ENCODE peak calls at places on chromosomes 13 and 19, in seven cellular contexts. L is fibroblast of lung; C is tibial artery; H is CD8-positive, alpha-beta T cell; S is colonic mucosa; W is CD4-positive, CD25-positive, alpha-beta regulatory T cell; T is upper lobe of left lung. R is an unnamed sample. For H3K27me3 and H3K36me3, the result is how much of the 10 kb centered on the place peaks cover.

GRCh38 chr13:85313761-85314503 is 485.3 kb downstream of the SLITRK6 start:
- DNase-seq in L (peak), C (no peak), H (no peak), S (no peak), W (no peak), T (no peak), R (no peak)

GRCh38 chr19:36939153-36939552 is 23.0 kb downstream of the ZNF568 start:
- DNase-seq in L (no peak), C (no peak), H (no peak), S (no peak), W (no peak), T (no peak), R (no peak)

GRCh38 chr19:3276341-3276799 is 51.9 kb downstream of the CELF5 start:
- DNase-seq in L (no peak), C (no peak), H (peak), S (peak), W (peak), T (peak), R (peak)

GRCh38 chr13:51737609-51738008 is 66.4 kb downstream of the DHRS12 start:
- DNase-seq in L (no peak), C (no peak), H (no peak), S (no peak), W (no peak), T (no peak), R (no peak)

GRCh38 chr13:107563099-107563925 is 652.0 kb downstream of the LIG4 start:
- DNase-seq in L (no peak), C (no peak), H (no peak), S (no peak), W (no peak), T (no peak), R (no peak)

GRCh38 chr19:45251452-45252354 is 632 bp downstream of the MARK4 start:
- DNase-seq in L (no peak), C (no peak), H (no peak), S (no peak), W (no peak), T (peak), R (no peak)

GRCh38 chr13:38213307-38213706 is 136.3 kb upstream of the UFM1 start:
- DNase-seq in L (peak), C (no peak), H (no peak), S (no peak), W (no peak), T (no peak), R (no peak)

GRCh38 chr19:5976768-5977167 is 1.2 kb downstream of the RANBP3 start:
- DNase-seq in L (no peak), C (no peak), H (no peak), S (no peak), W (no peak), T (no peak), R (no peak)

GRCh38 chr13:77330009-77330471 is 3.1 kb upstream of the MYCBP2 start:
- DNase-seq in L (no peak), C (no peak), H (no peak), S (no peak), W (no peak), T (no peak), R (no peak)

GRCh38 chr19:7926021-7926726 is at the start of gene CTXN1:
- DNase-seq in L (peak), C (peak), H (peak), S (peak), W (peak), T (peak), R (peak)

DNA sequence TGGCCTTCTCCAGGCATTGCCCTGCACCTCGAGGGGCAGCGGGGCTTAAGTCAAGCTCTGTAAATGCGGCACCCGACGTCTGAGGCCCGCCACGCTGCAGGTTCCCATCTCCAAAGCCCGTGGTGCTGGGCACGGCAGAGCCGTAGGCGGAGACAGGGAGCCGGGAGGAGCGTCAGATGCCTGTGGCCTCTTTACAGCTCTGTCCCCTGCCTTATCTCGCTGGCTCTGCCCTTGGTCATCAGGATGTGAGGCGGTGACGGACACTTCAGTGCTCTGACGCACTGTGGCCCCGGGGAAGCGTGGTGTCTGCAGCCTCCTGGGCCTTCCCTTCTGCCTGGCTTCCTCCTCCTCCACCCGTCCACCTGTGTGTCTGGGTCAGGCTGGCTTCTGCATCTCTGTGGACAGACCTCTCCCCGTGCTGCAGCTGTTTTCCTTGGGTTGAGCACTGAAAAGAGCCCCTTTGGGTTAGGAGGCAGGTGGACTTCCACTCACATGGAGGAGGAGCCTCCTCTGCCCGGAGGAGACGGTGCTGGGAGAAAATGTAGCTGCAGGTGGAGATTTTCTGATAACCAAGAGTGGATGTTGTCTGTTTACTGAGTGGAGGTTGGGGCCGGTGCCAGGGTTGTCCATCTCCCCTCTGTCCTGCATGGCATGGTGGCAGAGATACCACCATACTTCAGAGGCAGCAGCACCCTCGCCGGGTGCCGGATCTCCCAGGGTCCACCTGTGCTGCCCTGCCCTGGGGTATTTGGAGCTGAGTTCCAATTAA is 14.6 kb downstream of the MCF2L start:
- DNase-seq in L (no peak), C (no peak), H (no peak), S (peak), W (no peak), T (peak), R (peak)
- H3K27ac ChIP-seq in L (no peak), C (no peak), H (no peak), S (no peak), W (no peak), T (peak), R (no peak)

GRCh38 chr13:94712287-94712811 is at the start of gene SOX21:
- DNase-seq in L (no peak), C (no peak), H (no peak), S (no peak), W (no peak), T (no peak), R (no peak)

GRCh38 chr13:94712812-94713555 is 639 bp upstream of the SOX21 start:
- DNase-seq in L (peak), C (no peak), H (no peak), S (no peak), W (no peak), T (peak), R (no peak)

GRCh38 chr13:94711561-94712286 is 621 bp downstream of the SOX21 start:
- DNase-seq in L (peak), C (no peak), H (no peak), S (no peak), W (no peak), T (peak), R (no peak)

GRCh38 chr13:94713556-94714182 is 1.3 kb upstream of the SOX21 start:
- DNase-seq in L (no peak), C (no peak), H (no peak), S (no peak), W (no peak), T (peak), R (no peak)

GRCh38 chr13:94716016-94716415 is 3.7 kb upstream of the SOX21 start:
- DNase-seq in L (no peak), C (no peak), H (no peak), S (no peak), W (no peak), T (no peak), R (no peak)
- H3K27me3 ChIP-seq in L (under half), C (under half), H (under half), S (under half), W (under half), T (under half), R (under half)

DNA sequence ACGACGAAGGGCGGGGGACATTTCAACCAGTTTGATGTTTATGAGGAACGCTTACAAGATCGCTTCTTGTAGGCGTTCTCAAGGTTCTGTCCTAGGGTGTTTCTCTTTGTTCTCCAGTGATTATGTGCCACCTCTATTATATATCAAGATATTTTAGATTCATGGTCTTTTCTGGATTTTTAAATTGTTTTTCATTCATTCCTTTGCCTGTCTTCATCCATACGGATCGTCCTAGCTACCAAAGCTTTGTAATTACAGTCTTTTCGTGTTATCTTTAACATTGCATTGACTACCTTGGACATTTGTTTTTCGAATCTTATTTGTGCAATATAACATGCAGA is 342 bp upstream of the EID2 start:
- DNase-seq in L (no peak), C (no peak), H (no peak), S (no peak), W (no peak), T (no peak), R (no peak)
- H3K36me3 ChIP-seq in L (under half), C (under half), H (under half), S (under half), W (under half), T (under half), R (under half)

GRCh38 chr19:28881616-28882015 is 331.3 kb downstream of the UQCRFS1 start:
- DNase-seq in L (no peak), C (no peak), H (no peak), S (no peak), W (no peak), T (no peak), R (peak)
- H3K27ac ChIP-seq in L (no peak), C (no peak), H (no peak), S (no peak), W (no peak), T (no peak), R (no peak)

GRCh38 chr19:50858896-50859295 is 4.2 kb downstream of the KLK3 start:
- DNase-seq in L (no peak), C (no peak), H (no peak), S (peak), W (no peak), T (no peak), R (no peak)
- H3K27me3 ChIP-seq in L (under half), C (under half), H (under half), S (under half), W (under half), T (under half), R (under half)

GRCh38 chr19:17112700-17113099 is 37.1 kb downstream of the MYO9B start:
- DNase-seq in L (no peak), C (peak), H (no peak), S (no peak), W (no peak), T (no peak), R (no peak)
- H3K36me3 ChIP-seq in L (under half), C (under half), H (under half), S (under half), W (under half), T (under half), R (under half)

DNA sequence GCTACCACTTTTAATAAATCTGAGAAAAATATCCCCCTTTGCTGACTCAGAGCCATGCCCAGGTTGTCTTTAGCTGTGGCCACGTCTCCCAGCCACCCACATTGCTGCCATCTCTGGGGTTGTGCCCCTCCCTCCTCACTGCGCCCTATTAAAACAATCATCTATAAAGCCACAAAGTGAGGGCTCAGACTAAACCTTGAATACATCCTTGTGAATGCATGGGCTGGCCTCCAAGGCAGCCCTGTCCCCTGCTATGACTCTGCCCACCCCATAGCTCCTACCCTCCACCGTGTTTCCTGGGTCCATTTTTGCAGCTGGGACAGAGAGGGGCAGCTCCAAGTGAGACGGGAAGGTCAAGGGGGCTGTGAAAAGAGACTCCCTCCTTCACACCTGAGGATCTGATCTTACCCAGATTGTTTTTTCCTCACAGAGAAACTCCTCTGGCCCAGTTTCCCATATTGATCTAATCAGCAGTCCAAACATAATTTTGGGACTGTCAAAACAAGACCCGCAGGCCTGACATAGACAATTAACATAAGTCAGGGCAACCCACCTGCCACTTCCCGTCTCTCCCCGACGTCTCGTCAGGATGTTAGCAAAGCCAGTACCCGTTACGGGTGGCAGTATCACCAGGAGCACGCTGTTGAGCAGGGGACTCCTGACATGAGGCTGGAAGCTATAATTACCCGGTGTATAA is 199.0 kb downstream of the KATNAL1 start:
- DNase-seq in L (no peak), C (no peak), H (no peak), S (no peak), W (no peak), T (no peak), R (no peak)
- H3K27ac ChIP-seq in L (no peak), C (no peak), H (no peak), S (peak), W (no peak), T (peak), R (no peak)

DNA sequence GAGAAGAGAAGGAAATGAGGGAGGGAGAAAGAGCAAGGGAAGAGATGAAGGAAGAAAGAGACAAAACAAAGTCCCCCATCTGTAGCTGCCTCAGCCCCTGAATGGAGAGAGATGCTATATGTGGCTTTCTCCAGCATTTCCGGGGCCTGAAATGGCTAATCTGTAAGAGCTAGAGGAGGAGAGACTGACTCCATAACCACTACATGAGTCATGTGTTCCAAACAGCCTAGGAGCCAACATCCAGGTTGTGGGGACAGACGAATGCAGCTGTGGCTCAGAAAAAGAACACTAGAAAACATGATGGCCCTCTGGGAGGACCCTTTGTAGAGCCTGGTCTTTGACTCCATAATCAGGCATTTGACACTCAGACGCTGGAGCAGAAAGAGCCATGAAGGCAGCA is 292.0 kb upstream of the ZNF507 start:
- DNase-seq in L (no peak), C (no peak), H (no peak), S (no peak), W (no peak), T (no peak), R (no peak)
- H3K27me3 ChIP-seq in L (under half), C (under half), H (under half), S (under half), W (under half), T (under half), R (under half)

GRCh38 chr19:1365306-1365963 is 18.3 kb upstream of the NDUFS7 start:
- DNase-seq in L (peak), C (no peak), H (no peak), S (no peak), W (no peak), T (no peak), R (no peak)

GRCh38 chr19:1365964-1366695 is 17.6 kb upstream of the NDUFS7 start:
- DNase-seq in L (no peak), C (no peak), H (no peak), S (no peak), W (no peak), T (no peak), R (no peak)

GRCh38 chr19:1364070-1364719 is 19.5 kb upstream of the NDUFS7 start:
- DNase-seq in L (no peak), C (no peak), H (peak), S (no peak), W (no peak), T (no peak), R (no peak)

GRCh38 chr19:1369214-1369805 is 14.4 kb upstream of the NDUFS7 start:
- DNase-seq in L (no peak), C (no peak), H (no peak), S (no peak), W (no peak), T (no peak), R (no peak)

DNA sequence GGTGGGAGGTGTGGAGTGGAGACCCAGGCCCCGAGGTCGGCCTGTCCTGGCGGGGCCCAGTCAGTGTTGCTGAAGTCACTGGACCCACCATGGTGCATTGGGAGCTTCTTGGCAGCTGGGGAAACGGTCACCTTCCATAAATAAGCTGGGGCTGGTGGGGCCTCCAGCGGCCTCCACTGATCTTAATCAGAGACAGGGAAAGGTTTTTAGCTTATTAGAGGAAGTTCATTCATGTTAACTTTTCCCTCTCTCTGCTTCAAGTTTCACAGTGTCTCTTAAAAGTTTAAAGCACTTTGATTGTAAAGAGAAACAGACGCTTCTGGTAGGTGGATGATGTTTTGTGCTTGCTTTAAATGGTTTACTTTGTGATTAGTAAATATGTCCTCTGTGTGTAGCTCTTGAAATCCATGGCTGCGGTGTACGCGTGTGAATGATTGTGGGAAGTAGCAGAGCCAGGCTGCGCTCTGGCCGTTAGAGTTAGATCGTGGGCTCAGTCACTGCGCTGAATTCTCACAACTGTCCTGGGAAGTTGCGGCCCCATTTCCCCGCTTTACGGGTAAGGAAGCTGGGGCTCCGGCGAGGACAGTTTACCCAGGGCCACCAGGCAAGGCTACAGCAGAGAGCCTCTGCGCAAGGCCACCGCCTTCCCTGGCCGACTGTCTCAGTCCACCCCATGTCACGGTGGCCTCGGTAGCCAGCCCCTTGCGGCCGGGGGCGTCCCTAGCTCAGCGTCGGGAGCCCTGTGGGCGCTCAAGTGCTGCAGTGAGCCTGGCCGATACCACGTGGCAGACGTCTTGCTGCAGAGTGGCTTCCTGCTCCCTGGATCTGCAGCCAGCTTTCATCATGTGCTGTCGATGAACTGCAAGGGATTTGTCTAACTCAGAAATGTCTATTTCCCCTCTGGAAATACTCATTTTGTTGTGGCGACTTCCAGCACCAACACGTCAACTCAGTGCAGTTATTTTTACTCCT is 16.5 kb upstream of the NDUFS7 start:
- DNase-seq in L (no peak), C (no peak), H (no peak), S (no peak), W (no peak), T (no peak), R (no peak)
- H3K36me3 ChIP-seq in L (under half), C (half or more), H (under half), S (under half), W (under half), T (under half), R (under half)

R was measured in testis.